ENCODE peak calls at places on chromosomes 12 and 14, in five cellular contexts. X is HAP-1; F is fibroblast of lung; N is heart left ventricle; K is CD8-positive, alpha-beta T cell. T is an unnamed sample.

GRCh38 chr14:105528197-105528858 is 1.9 kb downstream of the TMEM121 start:
- DNase-seq in X (peak; percentile 65), F (peak; percentile 59), N (peak; percentile 91), K (peak; percentile 66), T (peak; percentile 70)

GRCh38 chr14:52397844-52398243 is 83.7 kb downstream of the PTGER2 start:
- DNase-seq in X (no peak), F (no peak), N (no peak), K (no peak), T (no peak)

GRCh38 chr12:52436000-52436827 is 2.0 kb upstream of the KRT75 start:
- DNase-seq in X (no peak), F (peak; percentile 95), N (no peak), K (no peak), T (peak; percentile 34)

GRCh38 chr14:56754966-56755365 is 55.3 kb downstream of the OTX2 start:
- DNase-seq in X (no peak), F (no peak), N (no peak), K (no peak), T (no peak)

GRCh38 chr12:76945867-76946266 is 67.0 kb upstream of the CSRP2 start:
- DNase-seq in X (no peak), F (peak; percentile 75), N (no peak), K (no peak), T (no peak)

GRCh38 chr12:54680374-54680773 is 32.2 kb upstream of the DCD start:
- DNase-seq in X (peak; percentile 17), F (no peak), N (no peak), K (no peak), T (peak; percentile 33)

GRCh38 chr12:47816646-47817271 is 2.9 kb downstream of the HDAC7 start:
- DNase-seq in X (no peak), F (no peak), N (no peak), K (no peak), T (no peak)

GRCh38 chr14:73888460-73888725 is 1.7 kb downstream of the ZNF410 start:
- DNase-seq in X (no peak), F (peak; percentile 32), N (no peak), K (no peak), T (no peak)

GRCh38 chr12:4148418-4149056 is 125.0 kb upstream of the CCND2 start:
- DNase-seq in X (no peak), F (no peak), N (peak; percentile 84), K (peak; percentile 29), T (no peak)

GRCh38 chr12:62434504-62435336 is 31.9 kb upstream of the MON2 start:
- DNase-seq in X (no peak), F (no peak), N (no peak), K (no peak), T (peak; percentile 9)

GRCh38 chr12:92926549-92926948 is 2.5 kb downstream of the EEA1 start:
- DNase-seq in X (no peak), F (no peak), N (no peak), K (no peak), T (no peak)

GRCh38 chr14:42673963-42674362 is 1067.3 kb downstream of the LRFN5 start:
- DNase-seq in X (no peak), F (no peak), N (no peak), K (no peak), T (no peak)

GRCh38 chr12:62631531-62632520 is 165.2 kb downstream of the MON2 start:
- DNase-seq in X (no peak), F (peak; percentile 91), N (peak; percentile 81), K (no peak), T (peak; percentile 89)

GRCh38 chr12:5102261-5102789 is 58.6 kb downstream of the KCNA5 start:
- DNase-seq in X (no peak), F (peak; percentile 78), N (no peak), K (no peak), T (no peak)

GRCh38 chr12:2640709-2641108 is 154.1 kb upstream of the FKBP4 start:
- DNase-seq in X (no peak), F (peak; percentile 99), N (peak; percentile 81), K (no peak), T (peak; percentile 98)

GRCh38 chr12:130830246-130830551 is 8.9 kb downstream of the STX2 start:
- DNase-seq in X (no peak), F (no peak), N (no peak), K (no peak), T (no peak)

GRCh38 chr12:81543621-81544139 is 215.5 kb downstream of the PPFIA2 start:
- DNase-seq in X (no peak), F (no peak), N (no peak), K (no peak), T (no peak)

GRCh38 chr12:42760550-42760949 is 171.0 kb upstream of the PRICKLE1 start:
- DNase-seq in X (no peak), F (no peak), N (no peak), K (no peak), T (no peak)

GRCh38 chr14:103143535-103143934 is 20.3 kb downstream of the TNFAIP2 start:
- DNase-seq in X (no peak), F (peak; percentile 23), N (no peak), K (no peak), T (no peak)

GRCh38 chr12:127898616-127899015 is 368.4 kb upstream of the TMEM132C start:
- DNase-seq in X (no peak), F (no peak), N (no peak), K (no peak), T (no peak)

GRCh38 chr12:123696641-123697040 is 15.5 kb upstream of the ATP6V0A2 start:
- DNase-seq in X (no peak), F (no peak), N (no peak), K (no peak), T (no peak)

GRCh38 chr12:26056335-26056734 is 68.5 kb downstream of the BHLHE41 start:
- DNase-seq in X (no peak), F (peak; percentile 69), N (no peak), K (no peak), T (peak; percentile 11)

GRCh38 chr14:80942158-80942738 is 710 bp upstream of the CEP128 start:
- DNase-seq in X (peak; percentile 7), F (no peak), N (no peak), K (no peak), T (no peak)

GRCh38 chr12:31526158-31526546 is 64.8 kb downstream of the DENND5B start:
- DNase-seq in X (peak; percentile 7), F (no peak), N (no peak), K (no peak), T (no peak)

GRCh38 chr14:104436741-104437701 is 142.5 kb upstream of the C14orf180 start:
- DNase-seq in X (no peak), F (no peak), N (no peak), K (no peak), T (no peak)

GRCh38 chr14:103628221-103628683 is 759 bp upstream of the KLC1 start:
- DNase-seq in X (no peak), F (peak; percentile 79), N (peak; percentile 90), K (no peak), T (peak; percentile 87)

GRCh38 chr14:77133718-77134338 is 7.8 kb downstream of the ZDHHC22 start:
- DNase-seq in X (peak; percentile 62), F (peak; percentile 55), N (no peak), K (no peak), T (peak; percentile 24)

GRCh38 chr14:53310412-53310811 is 157.3 kb upstream of the DDHD1 start:
- DNase-seq in X (no peak), F (no peak), N (no peak), K (no peak), T (no peak)

GRCh38 chr14:54866588-54866987 is 36.0 kb downstream of the GCH1 start:
- DNase-seq in X (no peak), F (no peak), N (no peak), K (no peak), T (no peak)

GRCh38 chr14:96398432-96398831 is 6.5 kb downstream of the AK7 start:
- DNase-seq in X (no peak), F (no peak), N (no peak), K (no peak), T (no peak)

GRCh38 chr12:108576660-108577234 is 14.4 kb downstream of the ISCU start:
- DNase-seq in X (no peak), F (peak; percentile 48), N (no peak), K (no peak), T (no peak)

GRCh38 chr12:76899522-76899921 is 20.7 kb upstream of the CSRP2 start:
- DNase-seq in X (no peak), F (no peak), N (no peak), K (no peak), T (no peak)

GRCh38 chr12:7869137-7869536 is 3.6 kb downstream of the SLC2A14 start:
- DNase-seq in X (no peak), F (peak; percentile 47), N (no peak), K (no peak), T (no peak)

GRCh38 chr12:104682790-104683279 is 226.1 kb downstream of the CHST11 start:
- DNase-seq in X (no peak), F (no peak), N (no peak), K (peak; percentile 39), T (no peak)

GRCh38 chr14:54175298-54175942 is 218.8 kb upstream of the BMP4 start:
- DNase-seq in X (peak; percentile 66), F (peak; percentile 65), N (no peak), K (no peak), T (peak; percentile 23)

GRCh38 chr14:22928237-22929103 is 706 bp downstream of the PRMT5 start:
- DNase-seq in X (no peak), F (no peak), N (no peak), K (no peak), T (no peak)

GRCh38 chr14:91138511-91139359 is 24.9 kb downstream of the DGLUCY start:
- DNase-seq in X (peak; percentile 39), F (no peak), N (no peak), K (no peak), T (no peak)

GRCh38 chr14:33404964-33405574 is 466.4 kb downstream of the NPAS3 start:
- DNase-seq in X (no peak), F (no peak), N (no peak), K (no peak), T (no peak)
- H3K4me3 ChIP-seq in X (no peak overlapping the region), F (no peak overlapping the region), N (no peak overlapping the region), K (no peak overlapping the region), T (no peak overlapping the region)

DNA sequence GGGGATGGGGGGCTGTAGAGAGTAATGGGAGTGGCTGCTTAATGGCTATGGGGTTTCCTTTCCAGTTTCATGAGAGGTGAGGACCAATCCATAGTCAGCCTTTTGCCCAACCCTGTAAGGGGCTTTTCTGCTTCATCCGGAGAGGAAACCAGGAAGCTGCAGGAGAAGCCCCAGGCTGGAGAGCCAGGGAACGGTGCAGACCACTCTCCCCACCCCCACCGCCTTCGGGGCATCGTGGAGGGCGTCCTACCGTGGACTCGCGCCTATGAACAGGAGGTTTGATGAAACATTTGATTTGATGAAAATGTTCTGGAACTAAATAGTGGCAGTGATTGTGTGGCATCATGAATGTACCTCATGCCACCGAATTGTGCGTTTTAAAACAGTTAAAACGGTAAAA is 204.3 kb upstream of the DIO3 start:
- DNase-seq in X (no peak), F (no peak), N (no peak), K (no peak), T (no peak)
- H3K9me3 ChIP-seq in X (no peaks in the 10 kb centered on the region), F (no peaks in the 10 kb centered on the region), N (peaks cover 5% of the 10 kb centered on the region), K (no peaks in the 10 kb centered on the region), T (no peaks in the 10 kb centered on the region)

GRCh38 chr12:64469455-64470142 is 17.7 kb downstream of the TBK1 start:
- DNase-seq in X (no peak), F (no peak), N (no peak), K (no peak), T (no peak)
- H3K36me3 ChIP-seq in X (peaks cover 37% of the 10 kb centered on the region), F (peaks cover 6% of the 10 kb centered on the region), N (peaks cover 97% of the 10 kb centered on the region), K (peaks cover 12% of the 10 kb centered on the region), T (peaks cover 55% of the 10 kb centered on the region)

GRCh38 chr14:61750708-61751474 is 11.3 kb upstream of the SNAPC1 start:
- DNase-seq in X (peak; percentile 57), F (peak; percentile 62), N (peak; percentile 94), K (peak; percentile 44), T (peak; percentile 86)
- H3K4me3 ChIP-seq in X (peak overlapping the region; percentile 35), F (peak overlapping the region; percentile 54), N (peak overlapping the region; percentile 49), K (peak overlapping the region; percentile 73), T (peak overlapping the region; percentile 49)

GRCh38 chr12:129393357-129393937 is 510.4 kb downstream of the TMEM132D start:
- DNase-seq in X (no peak), F (peak; percentile 1), N (no peak), K (no peak), T (no peak)

GRCh38 chr12:129394416-129394815 is 509.4 kb downstream of the TMEM132D start:
- DNase-seq in X (no peak), F (no peak), N (no peak), K (no peak), T (no peak)
- H3K9me3 ChIP-seq in X (no peaks in the 10 kb centered on the region), F (no peaks in the 10 kb centered on the region), N (no peaks in the 10 kb centered on the region), K (no peaks in the 10 kb centered on the region), T (no peaks in the 10 kb centered on the region)